ENCODE peak calls at places on chromosomes 2 and 18, in nine cellular contexts. S, I, C, K, V, Y, G, R and P are unnamed samples.

GRCh38 chr2:203404996-203405395 is 76.8 kb downstream of the ABI2 start:
- DNase-seq in S (no peak), I (no peak), C (no peak), K (no peak), V (peak; percentile 77), Y (no peak), G (no peak), R (no peak), P (no peak)

GRCh38 chr18:41666251-41666650 is 288.8 kb upstream of the PIK3C3 start:
- DNase-seq in S (no peak), I (no peak), C (no peak), K (no peak), V (no peak), Y (no peak), G (no peak), R (no peak), P (no peak)

GRCh38 chr2:28134262-28134812 is 243.8 kb downstream of the BABAM2 start:
- DNase-seq in S (no peak), I (no peak), C (no peak), K (no peak), V (no peak), Y (peak; percentile 64), G (peak; percentile 2), R (no peak), P (no peak)

GRCh38 chr2:72698300-72698699 is 127.5 kb downstream of the EXOC6B start:
- DNase-seq in S (no peak), I (no peak), C (no peak), K (no peak), V (no peak), Y (no peak), G (no peak), R (no peak), P (no peak)

GRCh38 chr2:200373973-200374416 is 67.5 kb downstream of the SPATS2L start:
- DNase-seq in S (no peak), I (no peak), C (peak; percentile 22), K (peak; percentile 39), V (no peak), Y (no peak), G (peak; percentile 49), R (no peak), P (no peak)

GRCh38 chr2:6637329-6637728 is 228.4 kb downstream of the CMPK2 start:
- DNase-seq in S (no peak), I (no peak), C (no peak), K (no peak), V (no peak), Y (no peak), G (no peak), R (no peak), P (no peak)

GRCh38 chr18:27599202-27599829 is 414.2 kb upstream of the CHST9 start:
- DNase-seq in S (peak; percentile 22), I (no peak), C (no peak), K (peak; percentile 41), V (peak; percentile 61), Y (no peak), G (no peak), R (no peak), P (peak; percentile 59)

GRCh38 chr2:25794544-25795276 is 83.6 kb downstream of the ASXL2 start:
- DNase-seq in S (no peak), I (no peak), C (no peak), K (no peak), V (no peak), Y (no peak), G (no peak), R (no peak), P (no peak)

GRCh38 chr18:46418657-46419260 is 238.3 kb downstream of the LOXHD1 start:
- DNase-seq in S (no peak), I (no peak), C (no peak), K (no peak), V (no peak), Y (no peak), G (no peak), R (no peak), P (peak; percentile 36)

GRCh38 chr2:151315381-151315903 is 26.0 kb upstream of the NMI start:
- DNase-seq in S (peak; percentile 38), I (no peak), C (no peak), K (no peak), V (peak; percentile 82), Y (no peak), G (no peak), R (no peak), P (no peak)

GRCh38 chr2:70887550-70888229 is 48.0 kb upstream of the ATP6V1B1 start:
- DNase-seq in S (no peak), I (no peak), C (no peak), K (peak; percentile 80), V (no peak), Y (peak; percentile 62), G (peak; percentile 22), R (no peak), P (no peak)

GRCh38 chr2:33417093-33417492 is 59.4 kb upstream of the RASGRP3 start:
- DNase-seq in S (no peak), I (no peak), C (no peak), K (no peak), V (peak; percentile 75), Y (no peak), G (no peak), R (no peak), P (no peak)

GRCh38 chr2:64654993-64655666 is 1.4 kb upstream of the SERTAD2 start:
- DNase-seq in S (no peak), I (no peak), C (no peak), K (peak; percentile 64), V (peak; percentile 46), Y (no peak), G (no peak), R (no peak), P (no peak)

GRCh38 chr2:16487686-16488085 is 177.9 kb downstream of the CYRIA start:
- DNase-seq in S (peak; percentile 5), I (no peak), C (no peak), K (no peak), V (peak; percentile 52), Y (no peak), G (no peak), R (no peak), P (no peak)

GRCh38 chr2:208573559-208573958 is 167.0 kb downstream of the PTH2R start:
- DNase-seq in S (no peak), I (no peak), C (no peak), K (no peak), V (no peak), Y (no peak), G (no peak), R (no peak), P (no peak)

GRCh38 chr2:53859354-53860159 is at the start of gene GPR75:
- DNase-seq in S (no peak), I (no peak), C (no peak), K (no peak), V (peak; percentile 19), Y (no peak), G (no peak), R (no peak), P (peak; percentile 58)

GRCh38 chr18:57807336-57808117 is 4.4 kb upstream of the ATP8B1 start:
- DNase-seq in S (no peak), I (no peak), C (no peak), K (no peak), V (peak; percentile 86), Y (no peak), G (no peak), R (no peak), P (no peak)

GRCh38 chr2:148876190-148876588 is 1.2 kb downstream of the KIF5C start:
- DNase-seq in S (no peak), I (no peak), C (peak; percentile 20), K (peak; percentile 37), V (no peak), Y (peak; percentile 55), G (no peak), R (no peak), P (no peak)

GRCh38 chr2:227759411-227760113 is 13.9 kb downstream of the SCYGR8 start:
- DNase-seq in S (no peak), I (no peak), C (no peak), K (no peak), V (no peak), Y (no peak), G (no peak), R (no peak), P (no peak)

GRCh38 chr2:24825883-24826800 is 32.9 kb downstream of the CENPO start:
- DNase-seq in S (no peak), I (no peak), C (no peak), K (no peak), V (peak; percentile 68), Y (no peak), G (no peak), R (no peak), P (peak; percentile 52)

GRCh38 chr2:223700221-223700620 is 98.1 kb upstream of the SCG2 start:
- DNase-seq in S (no peak), I (no peak), C (no peak), K (no peak), V (no peak), Y (no peak), G (no peak), R (no peak), P (no peak)

GRCh38 chr2:11004206-11004605 is 92.5 kb downstream of the KCNF1 start:
- DNase-seq in S (peak; percentile 12), I (no peak), C (no peak), K (no peak), V (peak; percentile 61), Y (no peak), G (no peak), R (no peak), P (no peak)

GRCh38 chr2:1647417-1648240 is 96.7 kb downstream of the PXDN start:
- DNase-seq in S (no peak), I (no peak), C (no peak), K (no peak), V (no peak), Y (no peak), G (no peak), R (no peak), P (no peak)